ENCODE peak calls at places on chromosomes 1 and 21, in six cellular contexts. X is left lung; A is ovary; N is CD8-positive, alpha-beta T cell; Z is endodermal cell; J is heart right ventricle. Y is an unnamed sample.
A peak's percentile ranks its signal among the peaks of the same experiment; 100 is the strongest.

GRCh38 chr1:61198554-61198953 is 116.2 kb downstream of the NFIA start:
- DNase-seq in X (no peak), A (no peak), N (no peak), Z (no peak), J (no peak), Y (no peak)

GRCh38 chr1:36322786-36323635 is 434 bp downstream of the EVA1B start:
- DNase-seq in X (peak; percentile 56), A (peak; percentile 71), N (peak; percentile 39), Z (peak; percentile 84), J (peak; percentile 57), Y (no peak)

GRCh38 chr1:245235156-245235555 is 80.4 kb downstream of the KIF26B start:
- DNase-seq in X (peak; percentile 46), A (no peak), N (no peak), Z (peak; percentile 35), J (no peak), Y (no peak)

GRCh38 chr1:155776414-155776813 is 80.6 kb downstream of the GON4L start:
- DNase-seq in X (no peak), A (no peak), N (no peak), Z (no peak), J (peak; percentile 11), Y (no peak)

GRCh38 chr1:163083690-163084089 is 14.5 kb downstream of the RGS4 start:
- DNase-seq in X (no peak), A (no peak), N (no peak), Z (no peak), J (no peak), Y (no peak)

GRCh38 chr1:225780609-225781008 is 3.0 kb downstream of the SRP9 start:
- DNase-seq in X (no peak), A (no peak), N (no peak), Z (no peak), J (no peak), Y (no peak)

GRCh38 chr1:11970441-11971185 is 9.6 kb upstream of the MFN2 start:
- DNase-seq in X (no peak), A (no peak), N (no peak), Z (no peak), J (no peak), Y (no peak)

GRCh38 chr1:75265792-75266191 is 131.6 kb downstream of the LHX8 start:
- DNase-seq in X (no peak), A (no peak), N (no peak), Z (no peak), J (no peak), Y (no peak)

GRCh38 chr1:181181792-181182585 is 93.5 kb downstream of the IER5 start:
- DNase-seq in X (no peak), A (no peak), N (no peak), Z (peak; percentile 52), J (no peak), Y (peak; percentile 44)

GRCh38 chr1:56905667-56906066 is 51.1 kb downstream of the C8A start:
- DNase-seq in X (no peak), A (no peak), N (no peak), Z (no peak), J (no peak), Y (no peak)

GRCh38 chr1:93569479-93569878 is 112.2 kb downstream of the BCAR3 start:
- DNase-seq in X (no peak), A (no peak), N (no peak), Z (peak; percentile 44), J (no peak), Y (no peak)

GRCh38 chr1:244181867-244182266 is 130.8 kb downstream of the ZBTB18 start:
- DNase-seq in X (no peak), A (no peak), N (no peak), Z (no peak), J (no peak), Y (no peak)

GRCh38 chr1:223482766-223483165 is 89.6 kb downstream of the CCDC185 start:
- DNase-seq in X (no peak), A (no peak), N (no peak), Z (no peak), J (no peak), Y (no peak)

GRCh38 chr1:21764615-21765423 is 18.1 kb downstream of the USP48 start:
- DNase-seq in X (peak; percentile 68), A (peak; percentile 27), N (no peak), Z (peak; percentile 69), J (peak; percentile 28), Y (no peak)

GRCh38 chr1:210328032-210328745 is 513 bp upstream of the HHAT start:
- DNase-seq in X (no peak), A (no peak), N (no peak), Z (no peak), J (no peak), Y (no peak)

GRCh38 chr21:26491663-26492062 is 81.4 kb downstream of the CYYR1 start:
- DNase-seq in X (no peak), A (no peak), N (no peak), Z (no peak), J (no peak), Y (no peak)

GRCh38 chr21:26487981-26488480 is 85.1 kb downstream of the CYYR1 start:
- DNase-seq in X (no peak), A (no peak), N (no peak), Z (no peak), J (no peak), Y (no peak)

GRCh38 chr21:26490771-26491170 is 82.3 kb downstream of the CYYR1 start:
- DNase-seq in X (no peak), A (no peak), N (no peak), Z (no peak), J (no peak), Y (no peak)

GRCh38 chr21:26495283-26495849 is 77.7 kb downstream of the CYYR1 start:
- DNase-seq in X (no peak), A (no peak), N (no peak), Z (no peak), J (no peak), Y (no peak)

GRCh38 chr21:26489781-26490180 is 83.3 kb downstream of the CYYR1 start:
- DNase-seq in X (no peak), A (no peak), N (no peak), Z (no peak), J (no peak), Y (no peak)
- TF ChIP-seq CTCF in X (no peak), A (no peak), N (no peak), Z (peak; percentile 58), J (no peak), Y (no peak)

GRCh38 chr21:45629046-45629981 is 14.2 kb upstream of the PCBP3 start:
- DNase-seq in X (no peak), A (no peak), N (no peak), Z (peak; percentile 19), J (no peak), Y (no peak)

GRCh38 chr21:45631540-45631939 is 12.0 kb upstream of the PCBP3 start:
- DNase-seq in X (no peak), A (peak; percentile 14), N (no peak), Z (no peak), J (no peak), Y (no peak)

GRCh38 chr21:45630876-45631275 is 12.6 kb upstream of the PCBP3 start:
- DNase-seq in X (no peak), A (peak; percentile 8), N (no peak), Z (no peak), J (no peak), Y (no peak)

GRCh38 chr21:45632165-45632896 is 11.2 kb upstream of the PCBP3 start:
- DNase-seq in X (no peak), A (no peak), N (no peak), Z (no peak), J (no peak), Y (no peak)

DNA sequence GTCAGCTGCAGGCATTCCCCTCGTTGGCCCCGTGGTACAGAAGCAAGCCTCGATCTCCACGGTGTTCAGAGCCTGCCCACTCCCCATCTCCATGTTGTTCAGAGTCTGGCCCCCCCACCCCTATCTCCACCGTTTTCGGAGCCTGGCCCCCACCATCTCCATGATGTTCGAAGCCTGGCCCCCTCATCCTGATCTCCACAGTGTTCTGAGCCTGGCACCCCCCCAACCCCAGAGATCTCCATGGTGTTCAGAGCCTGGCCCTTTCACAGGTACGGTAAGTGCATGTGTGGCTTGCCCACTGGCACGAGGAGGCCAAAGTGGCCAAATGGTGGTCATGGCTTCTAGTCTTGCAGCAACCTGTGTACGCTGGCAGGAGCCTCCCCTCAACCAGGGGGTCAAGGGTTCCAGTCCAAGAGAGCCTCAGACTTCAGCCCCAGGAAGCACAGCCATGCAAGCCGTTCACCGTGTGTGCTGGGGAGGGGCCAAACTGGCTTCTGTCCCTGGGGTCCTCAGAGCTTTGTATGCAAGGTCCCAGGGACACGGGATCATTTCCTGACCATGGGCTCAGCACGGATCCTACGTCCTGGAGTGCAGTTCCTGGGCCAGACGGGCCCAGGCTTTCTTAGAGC is 13.3 kb upstream of the PCBP3 start:
- DNase-seq in X (no peak), A (no peak), N (no peak), Z (peak; percentile 5), J (no peak), Y (no peak)
- H3K4me1 ChIP-seq in X (no peaks in the 10 kb centered on the region), A (no peaks in the 10 kb centered on the region), N (peaks cover 4% of the 10 kb centered on the region), Z (no peaks in the 10 kb centered on the region), J (no peaks in the 10 kb centered on the region), Y (no peaks in the 10 kb centered on the region)

GRCh38 chr1:28340221-28340974 is 11.6 kb downstream of the MED18 start:
- DNase-seq in X (no peak), A (no peak), N (no peak), Z (no peak), J (no peak), Y (no peak)
- H3K9me3 ChIP-seq in X (no peaks in the 10 kb centered on the region), A (no peaks in the 10 kb centered on the region), N (no peaks in the 10 kb centered on the region), Z (no peaks in the 10 kb centered on the region), J (no peaks in the 10 kb centered on the region), Y (no peaks in the 10 kb centered on the region)

GRCh38 chr1:29527314-29528004 is 291.1 kb downstream of the PTPRU start:
- DNase-seq in X (no peak), A (peak; percentile 18), N (no peak), Z (peak; percentile 12), J (no peak), Y (peak; percentile 28)
- TF ChIP-seq CTCF in X (no peak), A (no peak), N (no peak), Z (no peak), J (no peak), Y (no peak)

GRCh38 chr1:110380667-110381283 is 10.1 kb downstream of the SLC16A4 start:
- DNase-seq in X (no peak), A (no peak), N (no peak), Z (no peak), J (no peak), Y (no peak)
- H3K4me1 ChIP-seq in X (peaks cover 21% of the 10 kb centered on the region), A (peaks cover 4% of the 10 kb centered on the region), N (peaks cover 6% of the 10 kb centered on the region), Z (no peaks in the 10 kb centered on the region), J (peaks cover 21% of the 10 kb centered on the region), Y (no peaks in the 10 kb centered on the region)

DNA sequence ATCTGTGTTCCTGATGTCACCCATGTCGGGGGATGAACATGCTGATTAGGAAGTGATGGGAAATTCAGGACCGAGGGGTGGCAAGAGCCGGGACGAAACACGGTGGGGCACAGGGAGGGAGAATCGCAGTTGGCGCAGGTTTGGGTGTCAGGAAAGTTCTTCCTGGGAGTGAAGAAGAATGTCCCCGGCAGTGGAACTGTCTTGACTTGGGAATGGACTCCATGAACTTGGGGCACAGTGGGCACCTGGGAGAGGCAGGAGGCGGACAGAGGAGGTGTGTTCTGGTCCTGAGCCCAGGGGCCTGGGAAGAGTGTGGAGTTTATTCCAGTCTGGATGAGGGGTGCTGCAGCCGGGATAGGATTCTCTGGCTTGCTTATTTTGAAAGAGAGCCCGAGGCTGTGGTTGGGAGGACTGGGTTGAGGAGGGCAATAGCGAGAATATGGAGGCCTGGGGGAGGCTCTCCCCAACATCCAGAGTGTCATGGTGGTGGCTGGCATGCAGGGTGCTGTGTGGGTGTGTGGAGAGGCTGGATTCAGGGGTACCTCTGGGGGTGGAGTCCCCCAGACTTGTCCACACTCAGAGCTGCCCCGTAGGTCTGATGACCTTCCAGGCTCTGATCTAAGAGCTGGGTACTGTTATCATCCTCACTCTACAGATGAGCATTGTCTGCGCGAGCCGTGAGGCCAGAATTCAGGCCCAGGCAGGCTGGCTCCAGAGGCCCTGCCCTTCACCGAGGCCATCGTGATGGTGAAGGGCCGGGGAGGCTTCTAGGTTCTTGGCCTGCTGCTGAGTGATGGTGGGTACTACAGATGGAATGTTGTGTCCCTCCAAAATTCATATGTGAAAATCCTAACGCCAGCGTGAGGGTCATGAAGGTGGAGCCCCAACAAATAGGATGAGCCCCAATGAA is 274.5 kb upstream of the C1orf174 start:
- DNase-seq in X (no peak), A (no peak), N (no peak), Z (no peak), J (no peak), Y (no peak)
- H3K9me3 ChIP-seq in X (no peaks in the 10 kb centered on the region), A (no peaks in the 10 kb centered on the region), N (no peaks in the 10 kb centered on the region), Z (no peaks in the 10 kb centered on the region), J (no peaks in the 10 kb centered on the region), Y (no peaks in the 10 kb centered on the region)